ENCODE peak calls at places on chromosome 21, in four cellular contexts. K is pancreas, S is AG04450, A is iPS DF 6.9. M is an unnamed sample.

GRCh38 chr21:43299441-43300277 is 127.3 kb downstream of the SIK1 start:
- DNase-seq in K (no peak), S (no peak), A (no peak), M (no peak)

GRCh38 chr21:25733859-25734653 is 648 bp downstream of the ATP5PF start:
- DNase-seq in K (no peak), S (peak; percentile 1), A (no peak), M (no peak)

GRCh38 chr21:32611471-32611997 is 643 bp downstream of the CFAP298 start:
- DNase-seq in K (no peak), S (no peak), A (no peak), M (no peak)

GRCh38 chr21:41932191-41932575 is 21.6 kb downstream of the C2CD2 start:
- DNase-seq in K (no peak), S (peak; percentile 51), A (no peak), M (no peak)

GRCh38 chr21:33578214-33578613 is 10.3 kb downstream of the DONSON start:
- DNase-seq in K (no peak), S (no peak), A (no peak), M (no peak)

GRCh38 chr21:43611598-43612369 is 47.5 kb downstream of the HSF2BP start:
- DNase-seq in K (peak; percentile 40), S (peak; percentile 82), A (peak; percentile 39), M (no peak)

GRCh38 chr21:38496224-38496623 is 2.1 kb downstream of the ERG start:
- DNase-seq in K (no peak), S (no peak), A (no peak), M (no peak)

GRCh38 chr21:33712022-33712803 is 69.9 kb downstream of the ITSN1 start:
- DNase-seq in K (no peak), S (no peak), A (no peak), M (no peak)

GRCh38 chr21:42392731-42393442 is 3.0 kb downstream of the TMPRSS3 start:
- DNase-seq in K (no peak), S (no peak), A (no peak), M (no peak)

GRCh38 chr21:40846057-40846456 is 901 bp downstream of the DSCAM start:
- DNase-seq in K (no peak), S (no peak), A (no peak), M (peak; percentile 12)

GRCh38 chr21:14712121-14712520 is 166.0 kb upstream of the SAMSN1 start:
- DNase-seq in K (no peak), S (no peak), A (no peak), M (no peak)

GRCh38 chr21:41432567-41433460 is 6.8 kb downstream of the MX1 start:
- DNase-seq in K (no peak), S (no peak), A (no peak), M (no peak)

GRCh38 chr21:34815831-34816700 is 147.3 kb downstream of the CLIC6 start:
- DNase-seq in K (no peak), S (no peak), A (no peak), M (no peak)

GRCh38 chr21:27070881-27071670 is 104.2 kb upstream of the ADAMTS5 start:
- DNase-seq in K (no peak), S (no peak), A (no peak), M (no peak)

GRCh38 chr21:34916446-34916845 is 132.7 kb downstream of the RUNX1 start:
- DNase-seq in K (no peak), S (peak; percentile 38), A (no peak), M (no peak)

GRCh38 chr21:34983680-34984086 is 65.4 kb downstream of the RUNX1 start:
- DNase-seq in K (no peak), S (no peak), A (no peak), M (no peak)

GRCh38 chr21:35705888-35706287 is 354.4 kb downstream of the SETD4 start:
- DNase-seq in K (no peak), S (no peak), A (no peak), M (no peak)

GRCh38 chr21:42630626-42631025 is 22.8 kb upstream of the PDE9A start:
- DNase-seq in K (peak; percentile 10), S (no peak), A (no peak), M (no peak)

GRCh38 chr21:38352536-38353219 is 95.9 kb downstream of the KCNJ15 start:
- DNase-seq in K (peak; percentile 45), S (peak; percentile 58), A (peak; percentile 50), M (no peak)

GRCh38 chr21:42075686-42076471 is 4.8 kb downstream of the UMODL1 start:
- DNase-seq in K (no peak), S (no peak), A (no peak), M (no peak)

GRCh38 chr21:35663856-35664606 is 396.3 kb downstream of the SETD4 start:
- DNase-seq in K (no peak), S (no peak), A (no peak), M (no peak)

GRCh38 chr21:15638856-15639549 is 90.8 kb upstream of the USP25 start:
- DNase-seq in K (peak; percentile 86), S (no peak), A (no peak), M (no peak)

GRCh38 chr21:42398130-42398394 is 2.2 kb upstream of the TMPRSS3 start:
- DNase-seq in K (no peak), S (no peak), A (no peak), M (no peak)

GRCh38 chr21:16087523-16087922 is 357.7 kb downstream of the USP25 start:
- DNase-seq in K (no peak), S (no peak), A (no peak), M (no peak)

GRCh38 chr21:25871566-25871965 is 136.8 kb downstream of the GABPA start:
- DNase-seq in K (no peak), S (no peak), A (no peak), M (no peak)

GRCh38 chr21:36347278-36347961 is 27.4 kb downstream of the MORC3 start:
- DNase-seq in K (no peak), S (no peak), A (no peak), M (no peak)

GRCh38 chr21:40141621-40142020 is 274.4 kb downstream of the PCP4 start:
- DNase-seq in K (no peak), S (no peak), A (no peak), M (no peak)

GRCh38 chr21:17386498-17386897 is 126.3 kb upstream of the CXADR start:
- DNase-seq in K (no peak), S (no peak), A (no peak), M (no peak)

GRCh38 chr21:25507522-25507921 is 99.8 kb downstream of the MRPL39 start:
- DNase-seq in K (no peak), S (no peak), A (no peak), M (no peak)

DNA sequence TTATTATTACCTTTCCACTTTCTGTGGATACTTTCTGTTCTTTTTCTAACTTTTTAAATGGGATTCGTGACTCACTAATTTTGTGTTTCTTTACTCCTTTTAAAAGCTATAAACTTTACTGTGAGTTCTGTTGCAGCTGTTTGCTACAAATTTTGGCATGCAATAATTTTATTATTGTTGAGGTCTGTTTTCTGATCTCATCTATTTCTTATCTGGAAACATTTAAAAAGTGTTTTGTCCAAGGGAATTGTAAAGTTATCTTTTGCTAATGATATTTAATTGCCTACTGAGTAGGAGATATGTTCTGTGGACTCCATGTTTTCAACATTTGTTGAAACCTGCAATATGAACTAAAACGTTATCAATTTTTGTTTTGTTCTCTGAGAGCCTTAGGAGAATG is 138.1 kb upstream of the COL6A1 start:
- DNase-seq in K (no peak), S (no peak), A (no peak), M (no peak)
- H3K27ac ChIP-seq in K (no peak overlapping the region), S (no peak overlapping the region), A (no peak overlapping the region), M (no peak overlapping the region)

GRCh38 chr21:31176080-31176551 is 137.8 kb upstream of the KRTAP19-8 start:
- DNase-seq in K (no peak), S (no peak), A (no peak), M (no peak)
- H3K27ac ChIP-seq in K (no peak overlapping the region), S (no peak overlapping the region), A (no peak overlapping the region), M (peak overlapping the region; percentile 40)

DNA sequence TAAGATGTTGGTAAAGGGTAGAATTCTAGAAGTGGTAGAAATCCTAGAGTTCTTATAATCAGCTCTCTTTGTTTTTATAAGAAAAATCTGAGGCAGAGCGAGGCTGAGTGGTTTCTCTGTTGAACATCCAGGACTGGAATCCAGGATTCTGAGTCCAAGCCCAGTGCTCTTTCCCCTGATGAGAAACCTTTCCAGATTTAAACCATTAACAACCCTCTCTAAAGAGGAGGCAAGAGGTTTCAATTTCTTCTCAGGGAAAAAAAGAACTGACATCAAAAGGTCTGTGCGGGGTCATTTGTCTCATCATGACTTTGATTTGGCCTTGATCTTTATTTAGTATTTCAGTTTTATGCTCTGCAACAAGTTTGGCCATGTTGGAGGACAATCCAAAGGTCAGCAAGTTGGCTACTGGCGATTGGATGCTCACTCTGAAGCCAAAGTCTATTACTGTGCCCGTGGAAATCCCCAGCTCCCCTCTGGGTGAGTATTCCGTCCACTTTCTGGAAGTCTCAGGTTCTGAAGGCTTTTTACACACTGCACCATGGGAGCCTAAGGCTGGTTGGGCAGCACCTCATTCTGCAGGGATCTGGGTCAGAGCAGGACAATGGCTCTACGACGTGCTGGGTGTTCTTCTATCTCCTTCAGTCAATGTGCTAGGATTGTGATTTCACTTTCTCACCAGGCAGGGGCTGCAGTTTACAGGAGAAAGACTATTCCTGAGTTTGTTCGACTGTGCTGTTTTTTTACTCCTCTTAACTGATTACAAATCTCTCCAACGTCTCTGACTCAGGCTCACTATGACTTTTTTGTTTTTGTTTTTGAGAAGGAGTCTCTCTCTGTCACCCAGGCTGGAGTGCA is 18.9 kb upstream of the CCT8 start:
- DNase-seq in K (no peak), S (no peak), A (no peak), M (no peak)
- H3K27ac ChIP-seq in K (no peak overlapping the region), S (peak overlapping the region; percentile 48), A (no peak overlapping the region), M (no peak overlapping the region)

GRCh38 chr21:19900149-19900548 is 1098.1 kb upstream of the NCAM2 start:
- DNase-seq in K (no peak), S (no peak), A (no peak), M (no peak)
- H3K27ac ChIP-seq in K (no peak overlapping the region), S (no peak overlapping the region), A (no peak overlapping the region), M (no peak overlapping the region)

GRCh38 chr21:19510653-19511052 is 1107.1 kb upstream of the TMPRSS15 start:
- DNase-seq in K (no peak), S (no peak), A (no peak), M (no peak)
- H3K27ac ChIP-seq in K (no peak overlapping the region), S (no peak overlapping the region), A (no peak overlapping the region), M (no peak overlapping the region)

GRCh38 chr21:46295996-46296752 is 10.0 kb downstream of the YBEY start:
- DNase-seq in K (peak; percentile 51), S (no peak), A (no peak), M (peak; percentile 40)

GRCh38 chr21:46295177-46295711 is 9.1 kb downstream of the YBEY start:
- DNase-seq in K (no peak), S (peak; percentile 29), A (no peak), M (no peak)

GRCh38 chr21:46291561-46291960 is 5.4 kb downstream of the YBEY start:
- DNase-seq in K (no peak), S (no peak), A (no peak), M (no peak)

GRCh38 chr21:46297311-46298082 is 11.4 kb downstream of the YBEY start:
- DNase-seq in K (no peak), S (no peak), A (no peak), M (no peak)

GRCh38 chr21:46294647-46295176 is 8.6 kb downstream of the YBEY start:
- DNase-seq in K (no peak), S (peak; percentile 26), A (no peak), M (no peak)
- H3K27ac ChIP-seq in K (no peak overlapping the region), S (peak overlapping the region; percentile 83), A (no peak overlapping the region), M (no peak overlapping the region)

GRCh38 chr21:44656868-44657267 is 864 bp upstream of the KRTAP12-3 start:
- DNase-seq in K (no peak), S (no peak), A (no peak), M (no peak)
- H3K27ac ChIP-seq in K (no peak overlapping the region), S (no peak overlapping the region), A (no peak overlapping the region), M (no peak overlapping the region)